ENCODE peak calls at places on chromosomes 1 and 21, in nine cellular contexts. One of them, this sample, is unnamed.

GRCh38 chr1:183110466-183110865 is 75.6 kb upstream of the LAMC2 start:
- DNase-seq in occipital lobe: no peak
- DNase-seq in AG10803: no peak
- DNase-seq in AG09309: no peak
- DNase-seq in 8988T: no peak
- DNase-seq in fibroblast of pulmonary artery: no peak
- DNase-seq in activated naive CD8-positive, alpha-beta T cell treated with anti-CD3 and anti-CD28 coated beads, Interleukin-2, amount 50 U/mL, for 24 hours: no peak
- DNase-seq in activated naive CD4-positive, alpha-beta T cell treated with anti-CD3 and anti-CD28 coated beads, Interleukin-2, amount 50 U/mL, for 72 hours: no peak
- DNase-seq in NCI-H345: no peak
- DNase-seq in this sample: no peak

GRCh38 chr21:20270365-20271055 is 727.7 kb upstream of the NCAM2 start:
- DNase-seq in occipital lobe: no peak
- DNase-seq in AG10803: no peak
- DNase-seq in AG09309: no peak
- DNase-seq in 8988T: no peak
- DNase-seq in fibroblast of pulmonary artery: no peak
- DNase-seq in activated naive CD8-positive, alpha-beta T cell treated with anti-CD3 and anti-CD28 coated beads, Interleukin-2, amount 50 U/mL, for 24 hours: no peak
- DNase-seq in activated naive CD4-positive, alpha-beta T cell treated with anti-CD3 and anti-CD28 coated beads, Interleukin-2, amount 50 U/mL, for 72 hours: no peak
- DNase-seq in NCI-H345: no peak
- DNase-seq in this sample: no peak

GRCh38 chr1:36115200-36115669 is 9.8 kb downstream of the COL8A2 start:
- DNase-seq in occipital lobe: no peak
- DNase-seq in AG10803: peak
- DNase-seq in AG09309: peak
- DNase-seq in 8988T: no peak
- DNase-seq in fibroblast of pulmonary artery: peak
- DNase-seq in activated naive CD8-positive, alpha-beta T cell treated with anti-CD3 and anti-CD28 coated beads, Interleukin-2, amount 50 U/mL, for 24 hours: no peak
- DNase-seq in activated naive CD4-positive, alpha-beta T cell treated with anti-CD3 and anti-CD28 coated beads, Interleukin-2, amount 50 U/mL, for 72 hours: no peak
- DNase-seq in NCI-H345: no peak
- DNase-seq in this sample: no peak

GRCh38 chr1:27719286-27720251 is 6.2 kb upstream of the FAM76A start:
- DNase-seq in occipital lobe: no peak
- DNase-seq in AG10803: peak
- DNase-seq in AG09309: no peak
- DNase-seq in 8988T: no peak
- DNase-seq in fibroblast of pulmonary artery: peak
- DNase-seq in activated naive CD8-positive, alpha-beta T cell treated with anti-CD3 and anti-CD28 coated beads, Interleukin-2, amount 50 U/mL, for 24 hours: no peak
- DNase-seq in activated naive CD4-positive, alpha-beta T cell treated with anti-CD3 and anti-CD28 coated beads, Interleukin-2, amount 50 U/mL, for 72 hours: no peak
- DNase-seq in NCI-H345: no peak
- DNase-seq in this sample: peak

GRCh38 chr1:179021873-179022272 is 3.8 kb upstream of the FAM20B start:
- DNase-seq in occipital lobe: peak
- DNase-seq in AG10803: peak
- DNase-seq in AG09309: no peak
- DNase-seq in 8988T: no peak
- DNase-seq in fibroblast of pulmonary artery: no peak
- DNase-seq in activated naive CD8-positive, alpha-beta T cell treated with anti-CD3 and anti-CD28 coated beads, Interleukin-2, amount 50 U/mL, for 24 hours: no peak
- DNase-seq in activated naive CD4-positive, alpha-beta T cell treated with anti-CD3 and anti-CD28 coated beads, Interleukin-2, amount 50 U/mL, for 72 hours: no peak
- DNase-seq in NCI-H345: peak
- DNase-seq in this sample: no peak

GRCh38 chr1:7810395-7810794 is 26.3 kb downstream of the PER3 start:
- DNase-seq in occipital lobe: peak
- DNase-seq in AG10803: peak
- DNase-seq in AG09309: peak
- DNase-seq in 8988T: peak
- DNase-seq in fibroblast of pulmonary artery: peak
- DNase-seq in activated naive CD8-positive, alpha-beta T cell treated with anti-CD3 and anti-CD28 coated beads, Interleukin-2, amount 50 U/mL, for 24 hours: peak
- DNase-seq in activated naive CD4-positive, alpha-beta T cell treated with anti-CD3 and anti-CD28 coated beads, Interleukin-2, amount 50 U/mL, for 72 hours: no peak
- DNase-seq in NCI-H345: no peak
- DNase-seq in this sample: no peak

GRCh38 chr1:228353601-228354371 is 52.8 kb downstream of the TRIM11 start:
- DNase-seq in occipital lobe: no peak
- DNase-seq in AG10803: no peak
- DNase-seq in AG09309: no peak
- DNase-seq in 8988T: no peak
- DNase-seq in fibroblast of pulmonary artery: no peak
- DNase-seq in activated naive CD8-positive, alpha-beta T cell treated with anti-CD3 and anti-CD28 coated beads, Interleukin-2, amount 50 U/mL, for 24 hours: no peak
- DNase-seq in activated naive CD4-positive, alpha-beta T cell treated with anti-CD3 and anti-CD28 coated beads, Interleukin-2, amount 50 U/mL, for 72 hours: no peak
- DNase-seq in NCI-H345: no peak
- DNase-seq in this sample: no peak

GRCh38 chr1:233668725-233669294 is 54.9 kb downstream of the KCNK1 start:
- DNase-seq in occipital lobe: no peak
- DNase-seq in AG10803: peak
- DNase-seq in AG09309: peak
- DNase-seq in 8988T: peak
- DNase-seq in fibroblast of pulmonary artery: peak
- DNase-seq in activated naive CD8-positive, alpha-beta T cell treated with anti-CD3 and anti-CD28 coated beads, Interleukin-2, amount 50 U/mL, for 24 hours: no peak
- DNase-seq in activated naive CD4-positive, alpha-beta T cell treated with anti-CD3 and anti-CD28 coated beads, Interleukin-2, amount 50 U/mL, for 72 hours: no peak
- DNase-seq in NCI-H345: no peak
- DNase-seq in this sample: no peak

GRCh38 chr1:79519084-79519760 is 512.7 kb upstream of the ADGRL4 start:
- DNase-seq in occipital lobe: no peak
- DNase-seq in AG10803: no peak
- DNase-seq in AG09309: no peak
- DNase-seq in 8988T: no peak
- DNase-seq in fibroblast of pulmonary artery: no peak
- DNase-seq in activated naive CD8-positive, alpha-beta T cell treated with anti-CD3 and anti-CD28 coated beads, Interleukin-2, amount 50 U/mL, for 24 hours: no peak
- DNase-seq in activated naive CD4-positive, alpha-beta T cell treated with anti-CD3 and anti-CD28 coated beads, Interleukin-2, amount 50 U/mL, for 72 hours: no peak
- DNase-seq in NCI-H345: no peak
- DNase-seq in this sample: no peak

GRCh38 chr1:150970818-150971582 is 3.6 kb downstream of the CERS2 start:
- DNase-seq in occipital lobe: peak
- DNase-seq in AG10803: peak
- DNase-seq in AG09309: peak
- DNase-seq in 8988T: no peak
- DNase-seq in fibroblast of pulmonary artery: peak
- DNase-seq in activated naive CD8-positive, alpha-beta T cell treated with anti-CD3 and anti-CD28 coated beads, Interleukin-2, amount 50 U/mL, for 24 hours: no peak
- DNase-seq in activated naive CD4-positive, alpha-beta T cell treated with anti-CD3 and anti-CD28 coated beads, Interleukin-2, amount 50 U/mL, for 72 hours: no peak
- DNase-seq in NCI-H345: no peak
- DNase-seq in this sample: peak

GRCh38 chr1:232853994-232854532 is 48.8 kb downstream of the MAP10 start:
- DNase-seq in occipital lobe: no peak
- DNase-seq in AG10803: peak
- DNase-seq in AG09309: peak
- DNase-seq in 8988T: no peak
- DNase-seq in fibroblast of pulmonary artery: peak
- DNase-seq in activated naive CD8-positive, alpha-beta T cell treated with anti-CD3 and anti-CD28 coated beads, Interleukin-2, amount 50 U/mL, for 24 hours: no peak
- DNase-seq in activated naive CD4-positive, alpha-beta T cell treated with anti-CD3 and anti-CD28 coated beads, Interleukin-2, amount 50 U/mL, for 72 hours: no peak
- DNase-seq in NCI-H345: no peak
- DNase-seq in this sample: no peak

GRCh38 chr1:211013346-211014240 is 120.4 kb downstream of the KCNH1 start:
- DNase-seq in occipital lobe: no peak
- DNase-seq in AG10803: peak
- DNase-seq in AG09309: no peak
- DNase-seq in 8988T: no peak
- DNase-seq in fibroblast of pulmonary artery: no peak
- DNase-seq in activated naive CD8-positive, alpha-beta T cell treated with anti-CD3 and anti-CD28 coated beads, Interleukin-2, amount 50 U/mL, for 24 hours: no peak
- DNase-seq in activated naive CD4-positive, alpha-beta T cell treated with anti-CD3 and anti-CD28 coated beads, Interleukin-2, amount 50 U/mL, for 72 hours: no peak
- DNase-seq in NCI-H345: no peak
- DNase-seq in this sample: no peak

GRCh38 chr21:21003701-21004100 is 5.5 kb downstream of the NCAM2 start:
- DNase-seq in occipital lobe: no peak
- DNase-seq in AG10803: peak
- DNase-seq in AG09309: no peak
- DNase-seq in 8988T: no peak
- DNase-seq in fibroblast of pulmonary artery: peak
- DNase-seq in activated naive CD8-positive, alpha-beta T cell treated with anti-CD3 and anti-CD28 coated beads, Interleukin-2, amount 50 U/mL, for 24 hours: no peak
- DNase-seq in activated naive CD4-positive, alpha-beta T cell treated with anti-CD3 and anti-CD28 coated beads, Interleukin-2, amount 50 U/mL, for 72 hours: no peak
- DNase-seq in NCI-H345: peak
- DNase-seq in this sample: no peak

GRCh38 chr21:42525228-42525604 is 11.6 kb downstream of the SLC37A1 start:
- DNase-seq in occipital lobe: no peak
- DNase-seq in AG10803: no peak
- DNase-seq in AG09309: no peak
- DNase-seq in 8988T: no peak
- DNase-seq in fibroblast of pulmonary artery: peak
- DNase-seq in activated naive CD8-positive, alpha-beta T cell treated with anti-CD3 and anti-CD28 coated beads, Interleukin-2, amount 50 U/mL, for 24 hours: no peak
- DNase-seq in activated naive CD4-positive, alpha-beta T cell treated with anti-CD3 and anti-CD28 coated beads, Interleukin-2, amount 50 U/mL, for 72 hours: no peak
- DNase-seq in NCI-H345: no peak
- DNase-seq in this sample: no peak